ENCODE peak calls at places on chromosomes 13 and 19, in ten cellular contexts. One of them, this sample, is unnamed.

GRCh38 chr13:111906306-111906705 is 160.6 kb upstream of the SOX1 start:
- DNase-seq in CD8-positive, alpha-beta T cell: no peak
- DNase-seq in fibroblast of lung: no peak
- DNase-seq in neuronal stem cell: no peak
- DNase-seq in OCI-LY7: no peak
- DNase-seq in pancreas: no peak
- DNase-seq in A549: no peak
- DNase-seq in tibial nerve: no peak
- DNase-seq in upper lobe of right lung: no peak
- DNase-seq in IMR-90: no peak
- DNase-seq in this sample: peak; percentile 32

GRCh38 chr19:10830941-10831779 is 4.9 kb downstream of the TMED1 start:
- DNase-seq in CD8-positive, alpha-beta T cell: no peak
- DNase-seq in fibroblast of lung: no peak
- DNase-seq in neuronal stem cell: no peak
- DNase-seq in OCI-LY7: no peak
- DNase-seq in pancreas: no peak
- DNase-seq in A549: no peak
- DNase-seq in tibial nerve: no peak
- DNase-seq in upper lobe of right lung: no peak
- DNase-seq in IMR-90: no peak
- DNase-seq in this sample: no peak

GRCh38 chr19:19447536-19448237 is 42.2 kb downstream of the GATAD2A start:
- DNase-seq in CD8-positive, alpha-beta T cell: peak; percentile 44
- DNase-seq in fibroblast of lung: no peak
- DNase-seq in neuronal stem cell: no peak
- DNase-seq in OCI-LY7: no peak
- DNase-seq in pancreas: no peak
- DNase-seq in A549: no peak
- DNase-seq in tibial nerve: no peak
- DNase-seq in upper lobe of right lung: no peak
- DNase-seq in IMR-90: peak; percentile 28
- DNase-seq in this sample: no peak

GRCh38 chr13:35481777-35482176 is 5.3 kb upstream of the MAB21L1 start:
- DNase-seq in CD8-positive, alpha-beta T cell: no peak
- DNase-seq in fibroblast of lung: no peak
- DNase-seq in neuronal stem cell: no peak
- DNase-seq in OCI-LY7: no peak
- DNase-seq in pancreas: no peak
- DNase-seq in A549: no peak
- DNase-seq in tibial nerve: no peak
- DNase-seq in upper lobe of right lung: no peak
- DNase-seq in IMR-90: no peak
- DNase-seq in this sample: no peak

GRCh38 chr13:32300920-32301319 is 14.2 kb downstream of the ZAR1L start:
- DNase-seq in CD8-positive, alpha-beta T cell: no peak
- DNase-seq in fibroblast of lung: no peak
- DNase-seq in neuronal stem cell: no peak
- DNase-seq in OCI-LY7: no peak
- DNase-seq in pancreas: no peak
- DNase-seq in A549: no peak
- DNase-seq in tibial nerve: no peak
- DNase-seq in upper lobe of right lung: no peak
- DNase-seq in IMR-90: no peak
- DNase-seq in this sample: no peak

GRCh38 chr13:99665716-99666115 is 164.4 kb downstream of the TM9SF2 start:
- DNase-seq in CD8-positive, alpha-beta T cell: no peak
- DNase-seq in fibroblast of lung: no peak
- DNase-seq in neuronal stem cell: no peak
- DNase-seq in OCI-LY7: no peak
- DNase-seq in pancreas: no peak
- DNase-seq in A549: no peak
- DNase-seq in tibial nerve: no peak
- DNase-seq in upper lobe of right lung: no peak
- DNase-seq in IMR-90: no peak
- DNase-seq in this sample: no peak

GRCh38 chr13:39455534-39456175 is 147.3 kb downstream of the LHFPL6 start:
- DNase-seq in CD8-positive, alpha-beta T cell: no peak
- DNase-seq in fibroblast of lung: peak; percentile 13
- DNase-seq in neuronal stem cell: no peak
- DNase-seq in OCI-LY7: no peak
- DNase-seq in pancreas: no peak
- DNase-seq in A549: no peak
- DNase-seq in tibial nerve: no peak
- DNase-seq in upper lobe of right lung: no peak
- DNase-seq in IMR-90: peak; percentile 21
- DNase-seq in this sample: peak; percentile 3

GRCh38 chr13:101267656-101268055 is 148.7 kb downstream of the NALCN start:
- DNase-seq in CD8-positive, alpha-beta T cell: no peak
- DNase-seq in fibroblast of lung: no peak
- DNase-seq in neuronal stem cell: no peak
- DNase-seq in OCI-LY7: no peak
- DNase-seq in pancreas: no peak
- DNase-seq in A549: no peak
- DNase-seq in tibial nerve: no peak
- DNase-seq in upper lobe of right lung: no peak
- DNase-seq in IMR-90: no peak
- DNase-seq in this sample: no peak

GRCh38 chr13:94249512-94249911 is 230.0 kb downstream of the DCT start:
- DNase-seq in CD8-positive, alpha-beta T cell: no peak
- DNase-seq in fibroblast of lung: peak; percentile 63
- DNase-seq in neuronal stem cell: peak; percentile 20
- DNase-seq in OCI-LY7: no peak
- DNase-seq in pancreas: no peak
- DNase-seq in A549: no peak
- DNase-seq in tibial nerve: no peak
- DNase-seq in upper lobe of right lung: no peak
- DNase-seq in IMR-90: peak; percentile 88
- DNase-seq in this sample: no peak

GRCh38 chr13:111945086-111945485 is 121.9 kb upstream of the SOX1 start:
- DNase-seq in CD8-positive, alpha-beta T cell: no peak
- DNase-seq in fibroblast of lung: no peak
- DNase-seq in neuronal stem cell: no peak
- DNase-seq in OCI-LY7: no peak
- DNase-seq in pancreas: no peak
- DNase-seq in A549: no peak
- DNase-seq in tibial nerve: no peak
- DNase-seq in upper lobe of right lung: peak; percentile 34
- DNase-seq in IMR-90: no peak
- DNase-seq in this sample: no peak

GRCh38 chr19:35224681-35225604 is 3.6 kb downstream of the FAM187B start:
- DNase-seq in CD8-positive, alpha-beta T cell: no peak
- DNase-seq in fibroblast of lung: no peak
- DNase-seq in neuronal stem cell: no peak
- DNase-seq in OCI-LY7: peak; percentile 32
- DNase-seq in pancreas: peak; percentile 83
- DNase-seq in A549: no peak
- DNase-seq in tibial nerve: no peak
- DNase-seq in upper lobe of right lung: peak; percentile 72
- DNase-seq in IMR-90: no peak
- DNase-seq in this sample: no peak

GRCh38 chr13:97319088-97319487 is 97.0 kb downstream of the MBNL2 start:
- DNase-seq in CD8-positive, alpha-beta T cell: no peak
- DNase-seq in fibroblast of lung: peak; percentile 65
- DNase-seq in neuronal stem cell: no peak
- DNase-seq in OCI-LY7: no peak
- DNase-seq in pancreas: no peak
- DNase-seq in A549: no peak
- DNase-seq in tibial nerve: no peak
- DNase-seq in upper lobe of right lung: no peak
- DNase-seq in IMR-90: peak; percentile 54
- DNase-seq in this sample: no peak

DNA sequence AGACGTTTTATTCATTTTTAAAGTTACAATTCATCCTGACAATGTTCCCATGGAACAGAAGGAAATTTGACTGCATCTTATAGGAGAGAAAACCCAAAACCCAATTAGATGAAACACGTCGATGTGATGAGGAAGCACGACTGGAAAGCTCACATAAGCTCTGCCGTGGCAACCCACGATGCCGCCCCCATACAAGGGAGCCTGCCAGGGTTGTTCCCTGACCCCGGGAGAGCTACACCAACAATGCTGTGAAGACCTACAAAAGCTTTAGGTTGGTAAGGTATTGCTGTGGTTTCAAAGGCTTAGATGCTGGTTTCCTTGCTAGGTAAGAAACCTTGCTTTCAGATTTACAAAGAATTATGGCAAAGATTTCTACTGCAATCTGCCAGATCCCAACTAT is 393.1 kb downstream of the KLF12 start:
- DNase-seq in CD8-positive, alpha-beta T cell: peak; percentile 6
- DNase-seq in fibroblast of lung: no peak
- DNase-seq in neuronal stem cell: no peak
- DNase-seq in OCI-LY7: no peak
- DNase-seq in pancreas: no peak
- DNase-seq in A549: no peak
- DNase-seq in tibial nerve: no peak
- DNase-seq in upper lobe of right lung: no peak
- DNase-seq in IMR-90: no peak
- DNase-seq in this sample: no peak
- H3K4me3 ChIP-seq in CD8-positive, alpha-beta T cell: no peak overlapping the region
- H3K4me3 ChIP-seq in fibroblast of lung: no peak overlapping the region
- H3K4me3 ChIP-seq in neuronal stem cell: no peak overlapping the region
- H3K4me3 ChIP-seq in OCI-LY7: no peak overlapping the region
- H3K4me3 ChIP-seq in pancreas: no peak overlapping the region
- H3K4me3 ChIP-seq in A549: no peak overlapping the region
- H3K4me3 ChIP-seq in tibial nerve: peak overlapping the region; percentile 16
- H3K4me3 ChIP-seq in upper lobe of right lung: no peak overlapping the region
- H3K4me3 ChIP-seq in IMR-90: no peak overlapping the region
- H3K4me3 ChIP-seq in this sample: no peak overlapping the region

GRCh38 chr13:30124131-30124768 is 183.1 kb downstream of the KATNAL1 start:
- DNase-seq in CD8-positive, alpha-beta T cell: no peak
- DNase-seq in fibroblast of lung: no peak
- DNase-seq in neuronal stem cell: no peak
- DNase-seq in OCI-LY7: no peak
- DNase-seq in pancreas: no peak
- DNase-seq in A549: no peak
- DNase-seq in tibial nerve: no peak
- DNase-seq in upper lobe of right lung: no peak
- DNase-seq in IMR-90: no peak
- DNase-seq in this sample: no peak
- H3K4me1 ChIP-seq in CD8-positive, alpha-beta T cell: peaks cover 25% of the 10 kb centered on the region
- H3K4me1 ChIP-seq in fibroblast of lung: peaks cover 6% of the 10 kb centered on the region
- H3K4me1 ChIP-seq in neuronal stem cell: no peaks in the 10 kb centered on the region
- H3K4me1 ChIP-seq in OCI-LY7: no peaks in the 10 kb centered on the region
- H3K4me1 ChIP-seq in pancreas: no peaks in the 10 kb centered on the region
- H3K4me1 ChIP-seq in A549: peaks cover 17% of the 10 kb centered on the region
- H3K4me1 ChIP-seq in tibial nerve: no peaks in the 10 kb centered on the region
- H3K4me1 ChIP-seq in upper lobe of right lung: peaks cover 20% of the 10 kb centered on the region
- H3K4me1 ChIP-seq in IMR-90: peaks cover 12% of the 10 kb centered on the region
- H3K4me1 ChIP-seq in this sample: peaks cover 13% of the 10 kb centered on the region

GRCh38 chr19:48443262-48443661 is 2.5 kb upstream of the GRWD1 start:
- DNase-seq in CD8-positive, alpha-beta T cell: no peak
- DNase-seq in fibroblast of lung: no peak
- DNase-seq in neuronal stem cell: no peak
- DNase-seq in OCI-LY7: no peak
- DNase-seq in pancreas: no peak
- DNase-seq in A549: no peak
- DNase-seq in tibial nerve: no peak
- DNase-seq in upper lobe of right lung: no peak
- DNase-seq in IMR-90: no peak
- DNase-seq in this sample: no peak

GRCh38 chr19:48445256-48445605 is 552 bp upstream of the GRWD1 start:
- DNase-seq in CD8-positive, alpha-beta T cell: no peak
- DNase-seq in fibroblast of lung: peak; percentile 95
- DNase-seq in neuronal stem cell: no peak
- DNase-seq in OCI-LY7: no peak
- DNase-seq in pancreas: no peak
- DNase-seq in A549: peak; percentile 98
- DNase-seq in tibial nerve: no peak
- DNase-seq in upper lobe of right lung: no peak
- DNase-seq in IMR-90: peak; percentile 94
- DNase-seq in this sample: peak; percentile 65

GRCh38 chr19:48444933-48445194 is 919 bp upstream of the GRWD1 start:
- DNase-seq in CD8-positive, alpha-beta T cell: no peak
- DNase-seq in fibroblast of lung: no peak
- DNase-seq in neuronal stem cell: no peak
- DNase-seq in OCI-LY7: no peak
- DNase-seq in pancreas: no peak
- DNase-seq in A549: no peak
- DNase-seq in tibial nerve: no peak
- DNase-seq in upper lobe of right lung: no peak
- DNase-seq in IMR-90: no peak
- DNase-seq in this sample: no peak

GRCh38 chr19:48443731-48444128 is 2.1 kb upstream of the GRWD1 start:
- DNase-seq in CD8-positive, alpha-beta T cell: no peak
- DNase-seq in fibroblast of lung: no peak
- DNase-seq in neuronal stem cell: no peak
- DNase-seq in OCI-LY7: no peak
- DNase-seq in pancreas: no peak
- DNase-seq in A549: no peak
- DNase-seq in tibial nerve: no peak
- DNase-seq in upper lobe of right lung: no peak
- DNase-seq in IMR-90: no peak
- DNase-seq in this sample: no peak

GRCh38 chr19:48444129-48444932 is 1.5 kb upstream of the GRWD1 start:
- DNase-seq in CD8-positive, alpha-beta T cell: no peak
- DNase-seq in fibroblast of lung: no peak
- DNase-seq in neuronal stem cell: no peak
- DNase-seq in OCI-LY7: no peak
- DNase-seq in pancreas: no peak
- DNase-seq in A549: no peak
- DNase-seq in tibial nerve: no peak
- DNase-seq in upper lobe of right lung: no peak
- DNase-seq in IMR-90: no peak
- DNase-seq in this sample: no peak
- H3K4me3 ChIP-seq in CD8-positive, alpha-beta T cell: peak overlapping the region; percentile 9
- H3K4me3 ChIP-seq in fibroblast of lung: peak overlapping the region; percentile 40
- H3K4me3 ChIP-seq in neuronal stem cell: peak overlapping the region; percentile 95
- H3K4me3 ChIP-seq in OCI-LY7: peak overlapping the region; percentile 97
- H3K4me3 ChIP-seq in pancreas: no peak overlapping the region
- H3K4me3 ChIP-seq in A549: no peak overlapping the region
- H3K4me3 ChIP-seq in tibial nerve: peak overlapping the region; percentile 84
- H3K4me3 ChIP-seq in upper lobe of right lung: peak overlapping the region; percentile 100
- H3K4me3 ChIP-seq in IMR-90: peak overlapping the region; percentile 53
- H3K4me3 ChIP-seq in this sample: peak overlapping the region; percentile 84

DNA sequence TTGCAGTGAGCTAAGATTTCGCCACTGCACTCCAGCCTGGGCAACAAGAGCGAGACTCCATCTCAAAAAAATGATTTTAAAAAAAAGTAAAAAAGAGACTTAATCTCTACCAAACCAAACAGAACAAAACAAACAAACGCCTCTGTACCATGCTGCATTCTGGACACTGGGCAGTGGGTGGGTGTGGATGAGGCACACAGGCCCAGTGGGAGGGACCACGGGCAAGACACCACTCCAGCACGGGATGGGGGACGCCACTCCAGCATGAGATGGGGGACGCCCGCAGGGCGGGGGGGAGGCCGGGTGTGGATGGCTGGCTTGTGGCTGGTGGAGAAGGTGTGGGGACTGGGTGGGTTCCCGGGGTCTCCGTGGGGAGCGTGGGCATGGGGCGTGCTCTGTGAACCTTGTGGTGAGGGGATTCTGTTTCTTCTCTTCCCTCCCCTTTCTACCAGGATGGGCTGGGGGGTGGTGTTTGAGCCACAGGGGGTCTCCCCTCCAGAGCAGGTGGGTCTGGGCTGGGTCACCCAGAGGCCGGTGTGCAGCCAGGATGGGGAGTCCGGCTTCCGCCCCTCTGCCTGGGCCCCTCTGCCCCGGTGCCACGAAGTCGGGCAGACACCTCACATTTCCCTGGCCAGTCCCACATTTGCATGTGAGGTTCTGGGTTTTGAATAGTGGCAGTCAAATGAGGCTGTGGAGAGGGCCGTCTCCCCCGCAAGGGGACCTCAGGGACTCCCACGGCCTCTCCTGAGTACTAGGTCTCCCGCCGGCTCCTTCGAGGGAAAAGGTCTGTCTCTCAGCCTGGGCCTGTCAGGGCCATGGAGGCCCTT is 23.9 kb upstream of the MATK start:
- DNase-seq in CD8-positive, alpha-beta T cell: no peak
- DNase-seq in fibroblast of lung: no peak
- DNase-seq in neuronal stem cell: no peak
- DNase-seq in OCI-LY7: peak; percentile 29
- DNase-seq in pancreas: no peak
- DNase-seq in A549: no peak
- DNase-seq in tibial nerve: no peak
- DNase-seq in upper lobe of right lung: no peak
- DNase-seq in IMR-90: no peak
- DNase-seq in this sample: no peak
- H3K4me1 ChIP-seq in CD8-positive, alpha-beta T cell: peaks cover 48% of the 10 kb centered on the region
- H3K4me1 ChIP-seq in fibroblast of lung: no peaks in the 10 kb centered on the region
- H3K4me1 ChIP-seq in neuronal stem cell: peaks cover 2% of the 10 kb centered on the region
- H3K4me1 ChIP-seq in OCI-LY7: peaks cover 24% of the 10 kb centered on the region
- H3K4me1 ChIP-seq in pancreas: no peaks in the 10 kb centered on the region
- H3K4me1 ChIP-seq in A549: no peaks in the 10 kb centered on the region
- H3K4me1 ChIP-seq in tibial nerve: no peaks in the 10 kb centered on the region
- H3K4me1 ChIP-seq in upper lobe of right lung: peaks cover 17% of the 10 kb centered on the region
- H3K4me1 ChIP-seq in IMR-90: no peaks in the 10 kb centered on the region
- H3K4me1 ChIP-seq in this sample: no peaks in the 10 kb centered on the region